ENCODE peak calls at places on chromosomes 2 and 18, in six cellular contexts. One of them, this sample, is unnamed.

GRCh38 chr2:47091118-47091517 is 64.0 kb downstream of the STPG4 start:
- DNase-seq in memory B cell: no peak
- DNase-seq in naive thymus-derived CD8-positive, alpha-beta T cell: no peak
- DNase-seq in hippocampal formation: no peak
- DNase-seq in NCI-H2029 treated with DMSO at 0.1 percent for 48 hours: no peak
- DNase-seq in amniotic stem cell: no peak
- DNase-seq in this sample: peak; percentile 43

GRCh38 chr18:63890950-63891304 is 3.4 kb downstream of the SERPINB2 start:
- DNase-seq in memory B cell: no peak
- DNase-seq in naive thymus-derived CD8-positive, alpha-beta T cell: no peak
- DNase-seq in hippocampal formation: no peak
- DNase-seq in NCI-H2029 treated with DMSO at 0.1 percent for 48 hours: no peak
- DNase-seq in amniotic stem cell: no peak
- DNase-seq in this sample: peak; percentile 31

GRCh38 chr2:124131271-124131670 is 106.2 kb downstream of the CNTNAP5 start:
- DNase-seq in memory B cell: no peak
- DNase-seq in naive thymus-derived CD8-positive, alpha-beta T cell: no peak
- DNase-seq in hippocampal formation: no peak
- DNase-seq in NCI-H2029 treated with DMSO at 0.1 percent for 48 hours: no peak
- DNase-seq in amniotic stem cell: no peak
- DNase-seq in this sample: no peak

GRCh38 chr2:42973771-42974170 is 181.4 kb upstream of the HAAO start:
- DNase-seq in memory B cell: no peak
- DNase-seq in naive thymus-derived CD8-positive, alpha-beta T cell: no peak
- DNase-seq in hippocampal formation: no peak
- DNase-seq in NCI-H2029 treated with DMSO at 0.1 percent for 48 hours: no peak
- DNase-seq in amniotic stem cell: no peak
- DNase-seq in this sample: no peak

GRCh38 chr2:159989249-159989648 is 73.2 kb downstream of the PLA2R1 start:
- DNase-seq in memory B cell: no peak
- DNase-seq in naive thymus-derived CD8-positive, alpha-beta T cell: no peak
- DNase-seq in hippocampal formation: no peak
- DNase-seq in NCI-H2029 treated with DMSO at 0.1 percent for 48 hours: no peak
- DNase-seq in amniotic stem cell: no peak
- DNase-seq in this sample: no peak

GRCh38 chr2:3449106-3449505 is 69.6 kb downstream of the TRAPPC12 start:
- DNase-seq in memory B cell: no peak
- DNase-seq in naive thymus-derived CD8-positive, alpha-beta T cell: no peak
- DNase-seq in hippocampal formation: no peak
- DNase-seq in NCI-H2029 treated with DMSO at 0.1 percent for 48 hours: no peak
- DNase-seq in amniotic stem cell: no peak
- DNase-seq in this sample: peak; percentile 19

GRCh38 chr2:212646698-212647097 is 108.1 kb upstream of the ERBB4 start:
- DNase-seq in memory B cell: no peak
- DNase-seq in naive thymus-derived CD8-positive, alpha-beta T cell: no peak
- DNase-seq in hippocampal formation: no peak
- DNase-seq in NCI-H2029 treated with DMSO at 0.1 percent for 48 hours: no peak
- DNase-seq in amniotic stem cell: peak; percentile 49
- DNase-seq in this sample: peak; percentile 24

GRCh38 chr2:96878796-96879544 is 9.1 kb upstream of the SEMA4C start:
- DNase-seq in memory B cell: no peak
- DNase-seq in naive thymus-derived CD8-positive, alpha-beta T cell: no peak
- DNase-seq in hippocampal formation: no peak
- DNase-seq in NCI-H2029 treated with DMSO at 0.1 percent for 48 hours: no peak
- DNase-seq in amniotic stem cell: no peak
- DNase-seq in this sample: no peak

GRCh38 chr2:11963966-11964365 is 217.5 kb downstream of the LPIN1 start:
- DNase-seq in memory B cell: no peak
- DNase-seq in naive thymus-derived CD8-positive, alpha-beta T cell: no peak
- DNase-seq in hippocampal formation: no peak
- DNase-seq in NCI-H2029 treated with DMSO at 0.1 percent for 48 hours: no peak
- DNase-seq in amniotic stem cell: no peak
- DNase-seq in this sample: no peak

GRCh38 chr2:65834062-65834461 is 401.7 kb upstream of the SPRED2 start:
- DNase-seq in memory B cell: no peak
- DNase-seq in naive thymus-derived CD8-positive, alpha-beta T cell: no peak
- DNase-seq in hippocampal formation: no peak
- DNase-seq in NCI-H2029 treated with DMSO at 0.1 percent for 48 hours: no peak
- DNase-seq in amniotic stem cell: no peak
- DNase-seq in this sample: no peak

GRCh38 chr2:95258271-95258670 is 16.0 kb upstream of the PROM2 start:
- DNase-seq in memory B cell: no peak
- DNase-seq in naive thymus-derived CD8-positive, alpha-beta T cell: no peak
- DNase-seq in hippocampal formation: no peak
- DNase-seq in NCI-H2029 treated with DMSO at 0.1 percent for 48 hours: no peak
- DNase-seq in amniotic stem cell: no peak
- DNase-seq in this sample: no peak

GRCh38 chr2:113072584-113072983 is 4.8 kb downstream of the IL1F10 start:
- DNase-seq in memory B cell: no peak
- DNase-seq in naive thymus-derived CD8-positive, alpha-beta T cell: no peak
- DNase-seq in hippocampal formation: no peak
- DNase-seq in NCI-H2029 treated with DMSO at 0.1 percent for 48 hours: no peak
- DNase-seq in amniotic stem cell: no peak
- DNase-seq in this sample: no peak

GRCh38 chr2:237674731-237675276 is 47.4 kb downstream of the LRRFIP1 start:
- DNase-seq in memory B cell: peak; percentile 78
- DNase-seq in naive thymus-derived CD8-positive, alpha-beta T cell: peak; percentile 91
- DNase-seq in hippocampal formation: peak; percentile 73
- DNase-seq in NCI-H2029 treated with DMSO at 0.1 percent for 48 hours: peak; percentile 60
- DNase-seq in amniotic stem cell: no peak
- DNase-seq in this sample: peak; percentile 93

GRCh38 chr2:152335016-152335850 is at the start of gene FMNL2:
- DNase-seq in memory B cell: peak; percentile 61
- DNase-seq in naive thymus-derived CD8-positive, alpha-beta T cell: peak; percentile 21
- DNase-seq in hippocampal formation: peak; percentile 92
- DNase-seq in NCI-H2029 treated with DMSO at 0.1 percent for 48 hours: peak; percentile 13
- DNase-seq in amniotic stem cell: peak; percentile 53
- DNase-seq in this sample: peak; percentile 80

GRCh38 chr2:74373189-74373588 is 6.9 kb downstream of the DCTN1 start:
- DNase-seq in memory B cell: no peak
- DNase-seq in naive thymus-derived CD8-positive, alpha-beta T cell: no peak
- DNase-seq in hippocampal formation: no peak
- DNase-seq in NCI-H2029 treated with DMSO at 0.1 percent for 48 hours: peak; percentile 13
- DNase-seq in amniotic stem cell: no peak
- DNase-seq in this sample: no peak

GRCh38 chr2:46471-47345 is at the start of gene FAM110C:
- DNase-seq in memory B cell: no peak
- DNase-seq in naive thymus-derived CD8-positive, alpha-beta T cell: peak; percentile 31
- DNase-seq in hippocampal formation: peak; percentile 21
- DNase-seq in NCI-H2029 treated with DMSO at 0.1 percent for 48 hours: no peak
- DNase-seq in amniotic stem cell: no peak
- DNase-seq in this sample: peak; percentile 19

GRCh38 chr18:43671431-43671830 is 394.1 kb upstream of the SYT4 start:
- DNase-seq in memory B cell: no peak
- DNase-seq in naive thymus-derived CD8-positive, alpha-beta T cell: no peak
- DNase-seq in hippocampal formation: no peak
- DNase-seq in NCI-H2029 treated with DMSO at 0.1 percent for 48 hours: no peak
- DNase-seq in amniotic stem cell: no peak
- DNase-seq in this sample: no peak

GRCh38 chr2:9831670-9832069 is 11.6 kb upstream of the TAF1B start:
- DNase-seq in memory B cell: no peak
- DNase-seq in naive thymus-derived CD8-positive, alpha-beta T cell: no peak
- DNase-seq in hippocampal formation: no peak
- DNase-seq in NCI-H2029 treated with DMSO at 0.1 percent for 48 hours: no peak
- DNase-seq in amniotic stem cell: no peak
- DNase-seq in this sample: no peak

GRCh38 chr2:20514596-20515269 is 67.9 kb downstream of the RHOB start:
- DNase-seq in memory B cell: no peak
- DNase-seq in naive thymus-derived CD8-positive, alpha-beta T cell: no peak
- DNase-seq in hippocampal formation: no peak
- DNase-seq in NCI-H2029 treated with DMSO at 0.1 percent for 48 hours: no peak
- DNase-seq in amniotic stem cell: peak; percentile 80
- DNase-seq in this sample: peak; percentile 97

GRCh38 chr2:71341645-71342044 is 10.1 kb downstream of the ZNF638 start:
- DNase-seq in memory B cell: no peak
- DNase-seq in naive thymus-derived CD8-positive, alpha-beta T cell: no peak
- DNase-seq in hippocampal formation: no peak
- DNase-seq in NCI-H2029 treated with DMSO at 0.1 percent for 48 hours: no peak
- DNase-seq in amniotic stem cell: no peak
- DNase-seq in this sample: no peak

This sample was measured in fibroblast of pulmonary artery.